ENCODE peak calls at places on chromosomes 6 and 20, in four cellular contexts. X, C, R and B are unnamed samples.
A peak's percentile ranks its signal among the peaks of the same experiment; 100 is the strongest.

GRCh38 chr6:152300517-152300916 is 336.6 kb downstream of the SYNE1 start:
- DNase-seq in R (no peak), X (no peak), C (no peak), B (no peak)

GRCh38 chr6:43924222-43924702 is 154.3 kb downstream of the VEGFA start:
- DNase-seq in X (no peak), R (no peak), C (no peak), B (no peak)

GRCh38 chr20:33761698-33762250 is 30.0 kb downstream of the ZNF341 start:
- DNase-seq in X (no peak), R (no peak), C (no peak), B (no peak)

GRCh38 chr20:431012-431904 is 23.2 kb downstream of the RBCK1 start:
- DNase-seq in C (no peak), R (no peak), X (peak; percentile 76), B (peak; percentile 78)

GRCh38 chr6:21341910-21342309 is 251.6 kb upstream of the SOX4 start:
- DNase-seq in X (no peak), C (no peak), R (no peak), B (no peak)

GRCh38 chr6:134686071-134686470 is 263.8 kb downstream of the ALDH8A1 start:
- DNase-seq in R (no peak), X (no peak), C (no peak), B (no peak)

GRCh38 chr6:117536317-117536716 is 53.8 kb downstream of the DCBLD1 start:
- DNase-seq in R (no peak), X (no peak), C (no peak), B (no peak)

GRCh38 chr20:2387180-2387577 is 6.5 kb downstream of the TGM6 start:
- DNase-seq in R (no peak), X (peak; percentile 33), C (no peak), B (peak; percentile 32)

GRCh38 chr6:26342106-26342999 is 22.6 kb upstream of the BTN3A2 start:
- DNase-seq in C (no peak), X (no peak), R (no peak), B (no peak)

GRCh38 chr6:138291036-138291848 is 73.0 kb upstream of the PBOV1 start:
- DNase-seq in X (no peak), C (no peak), R (no peak), B (peak; percentile 31)

GRCh38 chr6:158060447-158061360 is 79.0 kb downstream of the SYNJ2 start:
- DNase-seq in C (no peak), R (no peak), X (peak; percentile 92), B (peak; percentile 88)